ENCODE peak calls at places on chromosomes 11 and 22, in four cellular contexts. One of them, this sample, is unnamed.

GRCh38 chr22:30270841-30271240 is 4.2 kb upstream of the OSM start:
- DNase-seq in body of pancreas: no peak
- DNase-seq in esophagus muscularis mucosa: no peak
- DNase-seq in adipocyte: no peak
- DNase-seq in this sample: peak; percentile 70

GRCh38 chr11:1670928-1671371 is 26.0 kb upstream of the KRTAP5-6 start:
- DNase-seq in esophagus muscularis mucosa: no peak
- DNase-seq in body of pancreas: no peak
- DNase-seq in adipocyte: no peak
- DNase-seq in this sample: no peak

GRCh38 chr11:85787809-85788805 is 22.8 kb downstream of the SYTL2 start:
- DNase-seq in esophagus muscularis mucosa: no peak
- DNase-seq in body of pancreas: no peak
- DNase-seq in adipocyte: no peak
- DNase-seq in this sample: no peak

GRCh38 chr11:96217206-96217605 is 125.8 kb downstream of the MAML2 start:
- DNase-seq in esophagus muscularis mucosa: no peak
- DNase-seq in adipocyte: no peak
- DNase-seq in body of pancreas: no peak
- DNase-seq in this sample: no peak

GRCh38 chr22:41766476-41766875 is 34.0 kb upstream of the CCDC134 start:
- DNase-seq in esophagus muscularis mucosa: no peak
- DNase-seq in body of pancreas: no peak
- DNase-seq in adipocyte: no peak
- DNase-seq in this sample: no peak

GRCh38 chr11:69667619-69668604 is 7.2 kb downstream of the LTO1 start:
- DNase-seq in adipocyte: no peak
- DNase-seq in esophagus muscularis mucosa: no peak
- DNase-seq in body of pancreas: no peak
- DNase-seq in this sample: no peak

GRCh38 chr22:38755155-38755910 is 465 bp downstream of the SUN2 start:
- DNase-seq in body of pancreas: peak; percentile 96
- DNase-seq in esophagus muscularis mucosa: peak; percentile 97
- DNase-seq in adipocyte: peak; percentile 86
- DNase-seq in this sample: peak; percentile 95

GRCh38 chr11:15707194-15707593 is 592.5 kb downstream of the INSC start:
- DNase-seq in esophagus muscularis mucosa: no peak
- DNase-seq in body of pancreas: no peak
- DNase-seq in adipocyte: no peak
- DNase-seq in this sample: no peak

GRCh38 chr11:2271077-2271326 is 614 bp upstream of the ASCL2 start:
- DNase-seq in esophagus muscularis mucosa: peak; percentile 62
- DNase-seq in body of pancreas: no peak
- DNase-seq in adipocyte: no peak
- DNase-seq in this sample: peak; percentile 42

GRCh38 chr11:71987521-71987920 is 11.2 kb upstream of the IL18BP start:
- DNase-seq in esophagus muscularis mucosa: no peak
- DNase-seq in adipocyte: peak; percentile 17
- DNase-seq in body of pancreas: no peak
- DNase-seq in this sample: no peak

GRCh38 chr22:49705631-49706352 is 121.9 kb downstream of the BRD1 start:
- DNase-seq in esophagus muscularis mucosa: no peak
- DNase-seq in adipocyte: no peak
- DNase-seq in body of pancreas: no peak
- DNase-seq in this sample: no peak

GRCh38 chr11:26976389-26976788 is 17.5 kb upstream of the FIBIN start:
- DNase-seq in adipocyte: peak; percentile 70
- DNase-seq in body of pancreas: no peak
- DNase-seq in esophagus muscularis mucosa: no peak
- DNase-seq in this sample: no peak

GRCh38 chr22:30890689-30891442 is 77.7 kb downstream of the MORC2 start:
- DNase-seq in body of pancreas: peak; percentile 53
- DNase-seq in esophagus muscularis mucosa: no peak
- DNase-seq in adipocyte: peak; percentile 44
- DNase-seq in this sample: peak; percentile 16

GRCh38 chr11:76729214-76729613 is 53.9 kb upstream of the TSKU start:
- DNase-seq in body of pancreas: no peak
- DNase-seq in adipocyte: no peak
- DNase-seq in esophagus muscularis mucosa: no peak
- DNase-seq in this sample: no peak

GRCh38 chr11:79060534-79060933 is 380.3 kb downstream of the TENM4 start:
- DNase-seq in adipocyte: no peak
- DNase-seq in body of pancreas: no peak
- DNase-seq in esophagus muscularis mucosa: no peak
- DNase-seq in this sample: no peak

GRCh38 chr11:128251140-128251539 is 336.2 kb downstream of the ETS1 start:
- DNase-seq in adipocyte: peak; percentile 77
- DNase-seq in body of pancreas: no peak
- DNase-seq in esophagus muscularis mucosa: no peak
- DNase-seq in this sample: no peak

GRCh38 chr11:127000291-127000968 is at the start of gene KIRREL3:
- DNase-seq in esophagus muscularis mucosa: no peak
- DNase-seq in adipocyte: peak; percentile 77
- DNase-seq in body of pancreas: no peak
- DNase-seq in this sample: no peak

GRCh38 chr11:79762271-79762935 is 321.6 kb upstream of the TENM4 start:
- DNase-seq in body of pancreas: no peak
- DNase-seq in esophagus muscularis mucosa: no peak
- DNase-seq in adipocyte: peak; percentile 31
- DNase-seq in this sample: no peak

GRCh38 chr11:6856871-6857270 is 6.0 kb upstream of the OR10A2 start:
- DNase-seq in adipocyte: no peak
- DNase-seq in body of pancreas: no peak
- DNase-seq in esophagus muscularis mucosa: no peak
- DNase-seq in this sample: no peak

GRCh38 chr11:63945482-63946163 is 6.8 kb downstream of the NAA40 start:
- DNase-seq in body of pancreas: peak; percentile 84
- DNase-seq in adipocyte: peak; percentile 87
- DNase-seq in esophagus muscularis mucosa: no peak
- DNase-seq in this sample: peak; percentile 55

GRCh38 chr11:28671326-28671725 is 563.1 kb downstream of the METTL15 start:
- DNase-seq in esophagus muscularis mucosa: no peak
- DNase-seq in adipocyte: no peak
- DNase-seq in body of pancreas: no peak
- DNase-seq in this sample: no peak

GRCh38 chr11:26992031-26992541 is 1.8 kb upstream of the FIBIN start:
- DNase-seq in esophagus muscularis mucosa: no peak
- DNase-seq in adipocyte: peak; percentile 93
- DNase-seq in body of pancreas: no peak
- DNase-seq in this sample: no peak

GRCh38 chr11:86314636-86315035 is 12.6 kb downstream of the HIKESHI start:
- DNase-seq in esophagus muscularis mucosa: no peak
- DNase-seq in body of pancreas: no peak
- DNase-seq in adipocyte: no peak
- DNase-seq in this sample: no peak

GRCh38 chr11:34332524-34332923 is 25.3 kb downstream of the ABTB2 start:
- DNase-seq in body of pancreas: no peak
- DNase-seq in adipocyte: no peak
- DNase-seq in esophagus muscularis mucosa: no peak
- DNase-seq in this sample: no peak

GRCh38 chr11:13338437-13339069 is 61.0 kb downstream of the BMAL1 start:
- DNase-seq in adipocyte: peak; percentile 60
- DNase-seq in body of pancreas: no peak
- DNase-seq in esophagus muscularis mucosa: no peak
- DNase-seq in this sample: no peak

GRCh38 chr22:36028646-36029405 is at the start of gene RBFOX2:
- DNase-seq in esophagus muscularis mucosa: peak; percentile 98
- DNase-seq in body of pancreas: peak; percentile 98
- DNase-seq in adipocyte: peak; percentile 98
- DNase-seq in this sample: peak; percentile 98

DNA sequence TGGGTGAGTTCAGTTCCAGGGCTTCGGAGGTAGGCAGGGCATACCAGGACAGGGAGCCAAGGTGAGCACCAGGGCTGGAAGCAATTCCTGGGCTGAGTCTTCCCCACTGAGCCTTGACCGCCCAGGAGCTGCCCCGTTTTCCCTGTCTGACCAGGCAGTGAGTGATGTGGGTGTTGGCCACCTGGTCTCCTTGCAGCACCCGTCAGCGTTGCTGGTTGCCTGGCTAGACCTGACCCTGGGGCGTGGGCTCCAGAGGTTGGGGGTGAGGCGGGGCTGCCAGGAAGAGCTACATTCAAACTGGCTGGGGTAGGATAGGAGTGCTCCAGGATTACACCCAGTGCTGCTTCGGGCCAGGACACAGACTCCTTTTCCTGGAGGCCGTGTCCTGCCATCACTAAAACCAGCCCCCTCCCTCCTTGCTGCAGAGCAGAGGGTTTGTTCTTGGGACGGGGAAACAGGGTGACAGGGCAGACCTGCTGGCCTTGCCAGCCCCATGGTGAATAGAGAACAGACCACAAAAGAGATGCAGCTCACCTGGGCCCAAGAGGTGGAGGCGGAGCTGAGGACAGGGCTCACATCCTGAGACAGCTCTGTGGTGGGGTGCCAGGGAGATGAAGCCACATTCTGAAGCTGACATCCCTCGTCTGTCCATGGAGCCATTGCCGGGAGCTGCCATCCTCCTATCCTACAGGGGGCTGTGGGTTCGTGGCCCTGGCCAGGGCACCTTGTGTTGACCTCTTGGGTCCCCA is 14.2 kb downstream of the INCENP start:
- DNase-seq in body of pancreas: no peak
- DNase-seq in adipocyte: no peak
- DNase-seq in esophagus muscularis mucosa: no peak
- DNase-seq in this sample: no peak
- H3K36me3 ChIP-seq in body of pancreas: peaks cover 5% of the 10 kb centered on the region
- H3K36me3 ChIP-seq in adipocyte: peaks cover 30% of the 10 kb centered on the region
- H3K36me3 ChIP-seq in esophagus muscularis mucosa: peaks cover 28% of the 10 kb centered on the region
- H3K36me3 ChIP-seq in this sample: peaks cover 36% of the 10 kb centered on the region

DNA sequence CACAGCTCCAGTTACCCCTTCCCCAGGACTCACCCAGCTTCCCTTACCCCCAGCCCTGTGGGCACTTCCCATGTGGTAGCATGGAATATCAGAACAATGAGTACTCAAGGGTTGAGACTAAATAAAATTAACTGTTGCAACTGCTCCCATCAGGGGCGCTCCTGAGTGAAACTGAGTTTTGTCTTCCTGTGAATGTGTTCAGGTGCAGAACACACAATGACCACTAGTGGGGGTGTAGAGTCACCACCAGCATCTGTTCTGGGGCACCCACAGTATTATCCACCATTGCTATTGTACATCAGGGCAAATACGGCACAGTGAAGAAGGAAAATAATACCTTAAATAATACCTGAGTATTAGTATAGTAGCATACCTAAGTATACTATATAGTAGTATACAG is 689.7 kb downstream of the TBC1D22A start:
- DNase-seq in body of pancreas: no peak
- DNase-seq in esophagus muscularis mucosa: peak; percentile 82
- DNase-seq in adipocyte: no peak
- DNase-seq in this sample: no peak
- H3K9me3 ChIP-seq in body of pancreas: no peaks in the 10 kb centered on the region
- H3K9me3 ChIP-seq in esophagus muscularis mucosa: peaks cover 12% of the 10 kb centered on the region
- H3K9me3 ChIP-seq in adipocyte: peaks cover 32% of the 10 kb centered on the region
- H3K9me3 ChIP-seq in this sample: peaks cover 33% of the 10 kb centered on the region

DNA sequence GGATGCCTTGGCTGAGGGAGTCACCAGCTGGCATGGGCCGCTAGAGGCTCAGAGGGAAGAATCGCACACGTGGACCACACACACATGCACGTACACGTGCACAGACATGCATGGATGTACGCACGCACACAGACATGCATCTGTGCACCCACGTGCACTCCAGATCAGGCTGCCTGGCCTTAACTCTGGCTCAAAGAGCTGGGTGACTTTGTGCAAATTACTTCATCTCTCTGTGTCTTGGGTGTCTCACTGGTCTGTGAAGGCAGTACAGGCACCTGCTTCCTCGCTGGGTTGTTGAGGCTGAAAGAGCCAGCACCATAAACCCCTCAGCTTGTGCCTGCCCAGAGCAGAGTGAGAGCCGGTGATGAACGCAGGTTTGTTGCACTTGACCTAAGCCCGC is 28.7 kb downstream of the TMPRSS6 start:
- DNase-seq in adipocyte: no peak
- DNase-seq in esophagus muscularis mucosa: no peak
- DNase-seq in body of pancreas: no peak
- DNase-seq in this sample: no peak
- H3K36me3 ChIP-seq in adipocyte: no peaks in the 10 kb centered on the region
- H3K36me3 ChIP-seq in esophagus muscularis mucosa: no peaks in the 10 kb centered on the region
- H3K36me3 ChIP-seq in body of pancreas: no peaks in the 10 kb centered on the region
- H3K36me3 ChIP-seq in this sample: no peaks in the 10 kb centered on the region

GRCh38 chr22:33570110-33570509 is 350.2 kb downstream of the LARGE1 start:
- DNase-seq in body of pancreas: no peak
- DNase-seq in esophagus muscularis mucosa: no peak
- DNase-seq in adipocyte: no peak
- DNase-seq in this sample: no peak
- H3K9me3 ChIP-seq in body of pancreas: no peaks in the 10 kb centered on the region
- H3K9me3 ChIP-seq in esophagus muscularis mucosa: no peaks in the 10 kb centered on the region
- H3K9me3 ChIP-seq in adipocyte: no peaks in the 10 kb centered on the region
- H3K9me3 ChIP-seq in this sample: no peaks in the 10 kb centered on the region

GRCh38 chr11:67255353-67255752 is 10.9 kb upstream of the GRK2 start:
- DNase-seq in body of pancreas: no peak
- DNase-seq in adipocyte: no peak
- DNase-seq in esophagus muscularis mucosa: no peak
- DNase-seq in this sample: no peak
- H3K36me3 ChIP-seq in body of pancreas: peaks cover 40% of the 10 kb centered on the region
- H3K36me3 ChIP-seq in adipocyte: peaks cover 66% of the 10 kb centered on the region
- H3K36me3 ChIP-seq in esophagus muscularis mucosa: peaks cover 52% of the 10 kb centered on the region
- H3K36me3 ChIP-seq in this sample: peaks cover 71% of the 10 kb centered on the region

GRCh38 chr11:134475951-134476350 is 63.9 kb upstream of the B3GAT1 start:
- DNase-seq in body of pancreas: no peak
- DNase-seq in esophagus muscularis mucosa: no peak
- DNase-seq in adipocyte: no peak
- DNase-seq in this sample: no peak

GRCh38 chr11:134476435-134477021 is 64.5 kb upstream of the B3GAT1 start:
- DNase-seq in body of pancreas: no peak
- DNase-seq in adipocyte: no peak
- DNase-seq in esophagus muscularis mucosa: no peak
- DNase-seq in this sample: no peak

GRCh38 chr11:134478176-134478575 is 66.1 kb upstream of the B3GAT1 start:
- DNase-seq in adipocyte: no peak
- DNase-seq in body of pancreas: no peak
- DNase-seq in esophagus muscularis mucosa: no peak
- DNase-seq in this sample: no peak

GRCh38 chr11:134478611-134479010 is 66.6 kb upstream of the B3GAT1 start:
- DNase-seq in body of pancreas: no peak
- DNase-seq in adipocyte: no peak
- DNase-seq in esophagus muscularis mucosa: no peak
- DNase-seq in this sample: no peak

GRCh38 chr11:134477486-134477885 is 65.4 kb upstream of the B3GAT1 start:
- DNase-seq in body of pancreas: no peak
- DNase-seq in esophagus muscularis mucosa: no peak
- DNase-seq in adipocyte: no peak
- DNase-seq in this sample: no peak
- H3K9me3 ChIP-seq in body of pancreas: no peaks in the 10 kb centered on the region
- H3K9me3 ChIP-seq in esophagus muscularis mucosa: no peaks in the 10 kb centered on the region
- H3K9me3 ChIP-seq in adipocyte: no peaks in the 10 kb centered on the region
- H3K9me3 ChIP-seq in this sample: no peaks in the 10 kb centered on the region